ENCODE peak calls at places on chromosome 5, in five cellular contexts. One of them, this sample, is unnamed.

GRCh38 chr5:1479581-1480188 is 34.4 kb upstream of the SLC6A3 start:
- DNase-seq in activated gamma-delta T cell treated with Interleukin-2 at 50 U/mL for 16 hours: peak; percentile 38
- DNase-seq in EL: no peak
- DNase-seq in right atrium auricular region: peak; percentile 87
- DNase-seq in coronary artery: no peak
- DNase-seq in this sample: no peak

GRCh38 chr5:102910240-102911226 is 155.4 kb downstream of the PAM start:
- DNase-seq in activated gamma-delta T cell treated with Interleukin-2 at 50 U/mL for 16 hours: no peak
- DNase-seq in right atrium auricular region: no peak
- DNase-seq in EL: peak; percentile 79
- DNase-seq in coronary artery: no peak
- DNase-seq in this sample: no peak

GRCh38 chr5:88877826-88878225 is 5.2 kb downstream of the MEF2C start:
- DNase-seq in coronary artery: no peak
- DNase-seq in right atrium auricular region: no peak
- DNase-seq in activated gamma-delta T cell treated with Interleukin-2 at 50 U/mL for 16 hours: no peak
- DNase-seq in EL: no peak
- DNase-seq in this sample: no peak

GRCh38 chr5:177452688-177453638 is 6.3 kb downstream of the PRR7 start:
- DNase-seq in EL: no peak
- DNase-seq in right atrium auricular region: no peak
- DNase-seq in coronary artery: no peak
- DNase-seq in activated gamma-delta T cell treated with Interleukin-2 at 50 U/mL for 16 hours: no peak
- DNase-seq in this sample: no peak

GRCh38 chr5:98927242-98927987 is 1.4 kb downstream of the CHD1 start:
- DNase-seq in right atrium auricular region: no peak
- DNase-seq in coronary artery: no peak
- DNase-seq in EL: peak; percentile 65
- DNase-seq in activated gamma-delta T cell treated with Interleukin-2 at 50 U/mL for 16 hours: peak; percentile 53
- DNase-seq in this sample: no peak

GRCh38 chr5:78835176-78835575 is 149.9 kb downstream of the ARSB start:
- DNase-seq in activated gamma-delta T cell treated with Interleukin-2 at 50 U/mL for 16 hours: no peak
- DNase-seq in EL: no peak
- DNase-seq in coronary artery: no peak
- DNase-seq in right atrium auricular region: no peak
- DNase-seq in this sample: no peak

GRCh38 chr5:157253547-157253946 is 12.4 kb upstream of the CYFIP2 start:
- DNase-seq in activated gamma-delta T cell treated with Interleukin-2 at 50 U/mL for 16 hours: no peak
- DNase-seq in coronary artery: no peak
- DNase-seq in EL: peak; percentile 54
- DNase-seq in right atrium auricular region: no peak
- DNase-seq in this sample: no peak

GRCh38 chr5:122180146-122180712 is 50.9 kb downstream of the ZNF474 start:
- DNase-seq in EL: no peak
- DNase-seq in coronary artery: no peak
- DNase-seq in right atrium auricular region: no peak
- DNase-seq in activated gamma-delta T cell treated with Interleukin-2 at 50 U/mL for 16 hours: no peak
- DNase-seq in this sample: no peak

GRCh38 chr5:130168211-130168610 is 263.9 kb downstream of the CHSY3 start:
- DNase-seq in EL: no peak
- DNase-seq in right atrium auricular region: no peak
- DNase-seq in activated gamma-delta T cell treated with Interleukin-2 at 50 U/mL for 16 hours: no peak
- DNase-seq in coronary artery: no peak
- DNase-seq in this sample: no peak

GRCh38 chr5:129094924-129095797 is 612 bp downstream of the ISOC1 start:
- DNase-seq in EL: peak; percentile 42
- DNase-seq in activated gamma-delta T cell treated with Interleukin-2 at 50 U/mL for 16 hours: peak; percentile 33
- DNase-seq in right atrium auricular region: peak; percentile 74
- DNase-seq in coronary artery: peak; percentile 82
- DNase-seq in this sample: peak; percentile 91

GRCh38 chr5:179930788-179931473 is 23.2 kb upstream of the TBC1D9B start:
- DNase-seq in right atrium auricular region: no peak
- DNase-seq in activated gamma-delta T cell treated with Interleukin-2 at 50 U/mL for 16 hours: no peak
- DNase-seq in EL: no peak
- DNase-seq in coronary artery: no peak
- DNase-seq in this sample: no peak

GRCh38 chr5:121366515-121366914 is 485.2 kb upstream of the FTMT start:
- DNase-seq in right atrium auricular region: no peak
- DNase-seq in EL: peak; percentile 49
- DNase-seq in coronary artery: no peak
- DNase-seq in activated gamma-delta T cell treated with Interleukin-2 at 50 U/mL for 16 hours: no peak
- DNase-seq in this sample: no peak

GRCh38 chr5:95723632-95724369 is 7.3 kb upstream of the RHOBTB3 start:
- DNase-seq in coronary artery: no peak
- DNase-seq in activated gamma-delta T cell treated with Interleukin-2 at 50 U/mL for 16 hours: no peak
- DNase-seq in EL: peak; percentile 44
- DNase-seq in right atrium auricular region: no peak
- DNase-seq in this sample: no peak

GRCh38 chr5:72767289-72768010 is 49.0 kb upstream of the TNPO1 start:
- DNase-seq in coronary artery: no peak
- DNase-seq in EL: no peak
- DNase-seq in activated gamma-delta T cell treated with Interleukin-2 at 50 U/mL for 16 hours: no peak
- DNase-seq in right atrium auricular region: no peak
- DNase-seq in this sample: no peak

GRCh38 chr5:24773241-24773640 is 128.5 kb upstream of the CDH10 start:
- DNase-seq in right atrium auricular region: no peak
- DNase-seq in coronary artery: no peak
- DNase-seq in EL: no peak
- DNase-seq in activated gamma-delta T cell treated with Interleukin-2 at 50 U/mL for 16 hours: no peak
- DNase-seq in this sample: no peak

GRCh38 chr5:43389679-43390329 is 22.4 kb downstream of the CCL28 start:
- DNase-seq in coronary artery: no peak
- DNase-seq in activated gamma-delta T cell treated with Interleukin-2 at 50 U/mL for 16 hours: peak; percentile 37
- DNase-seq in EL: peak; percentile 89
- DNase-seq in right atrium auricular region: peak; percentile 66
- DNase-seq in this sample: no peak

GRCh38 chr5:72510610-72511121 is 3.5 kb upstream of the ZNF366 start:
- DNase-seq in EL: peak; percentile 89
- DNase-seq in coronary artery: no peak
- DNase-seq in right atrium auricular region: peak; percentile 76
- DNase-seq in activated gamma-delta T cell treated with Interleukin-2 at 50 U/mL for 16 hours: no peak
- DNase-seq in this sample: no peak

GRCh38 chr5:161546463-161547301 is at the start of gene GABRB2:
- DNase-seq in activated gamma-delta T cell treated with Interleukin-2 at 50 U/mL for 16 hours: no peak
- DNase-seq in EL: peak; percentile 4
- DNase-seq in right atrium auricular region: peak; percentile 72
- DNase-seq in coronary artery: no peak
- DNase-seq in this sample: peak; percentile 78

GRCh38 chr5:76732405-76733048 is 16.6 kb downstream of the F2R start:
- DNase-seq in right atrium auricular region: no peak
- DNase-seq in activated gamma-delta T cell treated with Interleukin-2 at 50 U/mL for 16 hours: no peak
- DNase-seq in EL: no peak
- DNase-seq in coronary artery: no peak
- DNase-seq in this sample: no peak

GRCh38 chr5:92927291-92927778 is 653.7 kb downstream of the NR2F1-AS1 start:
- DNase-seq in EL: no peak
- DNase-seq in coronary artery: no peak
- DNase-seq in activated gamma-delta T cell treated with Interleukin-2 at 50 U/mL for 16 hours: no peak
- DNase-seq in right atrium auricular region: no peak
- DNase-seq in this sample: no peak

GRCh38 chr5:150438873-150439546 is 10.5 kb downstream of the RPS14 start:
- DNase-seq in activated gamma-delta T cell treated with Interleukin-2 at 50 U/mL for 16 hours: no peak
- DNase-seq in right atrium auricular region: no peak
- DNase-seq in coronary artery: no peak
- DNase-seq in EL: peak; percentile 46
- DNase-seq in this sample: no peak

GRCh38 chr5:177366528-177367322 is 9.0 kb downstream of the RGS14 start:
- DNase-seq in right atrium auricular region: peak; percentile 87
- DNase-seq in activated gamma-delta T cell treated with Interleukin-2 at 50 U/mL for 16 hours: no peak
- DNase-seq in EL: peak; percentile 88
- DNase-seq in coronary artery: peak; percentile 90
- DNase-seq in this sample: peak; percentile 93

GRCh38 chr5:76473676-76474075 is 70.6 kb downstream of the IQGAP2 start:
- DNase-seq in coronary artery: no peak
- DNase-seq in activated gamma-delta T cell treated with Interleukin-2 at 50 U/mL for 16 hours: peak; percentile 59
- DNase-seq in EL: no peak
- DNase-seq in right atrium auricular region: no peak
- DNase-seq in this sample: no peak

GRCh38 chr5:98069876-98070512 is 703.5 kb upstream of the RGMB start:
- DNase-seq in right atrium auricular region: no peak
- DNase-seq in EL: no peak
- DNase-seq in coronary artery: no peak
- DNase-seq in activated gamma-delta T cell treated with Interleukin-2 at 50 U/mL for 16 hours: no peak
- DNase-seq in this sample: no peak

GRCh38 chr5:43309122-43309521 is 4.1 kb downstream of the HMGCS1 start:
- DNase-seq in EL: no peak
- DNase-seq in right atrium auricular region: no peak
- DNase-seq in coronary artery: no peak
- DNase-seq in activated gamma-delta T cell treated with Interleukin-2 at 50 U/mL for 16 hours: no peak
- DNase-seq in this sample: no peak

This sample was measured in upper lobe of right lung.